ENCODE peak calls at places on chromosomes 5 and 9, in eight cellular contexts. One of them, this sample, is unnamed.

GRCh38 chr9:13083973-13084528 is 195.4 kb downstream of the MPDZ start:
- DNase-seq in A549: no peak
- DNase-seq in PC-3: peak
- DNase-seq in colonic mucosa: no peak
- DNase-seq in CD8-positive, alpha-beta memory T cell: no peak
- DNase-seq in fibroblast of the aortic adventitia: peak
- DNase-seq in HFF-Myc: peak
- DNase-seq in upper lobe of right lung: no peak
- DNase-seq in this sample: peak

GRCh38 chr5:170403675-170404074 is 14.5 kb upstream of the KCNMB1 start:
- DNase-seq in CD8-positive, alpha-beta memory T cell: no peak
- DNase-seq in HFF-Myc: no peak
- DNase-seq in PC-3: no peak
- DNase-seq in A549: no peak
- DNase-seq in upper lobe of right lung: no peak
- DNase-seq in colonic mucosa: no peak
- DNase-seq in fibroblast of the aortic adventitia: no peak
- DNase-seq in this sample: no peak

GRCh38 chr9:134379774-134380431 is 53.6 kb downstream of the RXRA start:
- DNase-seq in fibroblast of the aortic adventitia: no peak
- DNase-seq in PC-3: peak
- DNase-seq in CD8-positive, alpha-beta memory T cell: no peak
- DNase-seq in upper lobe of right lung: no peak
- DNase-seq in colonic mucosa: no peak
- DNase-seq in HFF-Myc: no peak
- DNase-seq in A549: peak
- DNase-seq in this sample: no peak

GRCh38 chr9:131037336-131038255 is 28.6 kb downstream of the LAMC3 start:
- DNase-seq in fibroblast of the aortic adventitia: no peak
- DNase-seq in A549: no peak
- DNase-seq in CD8-positive, alpha-beta memory T cell: no peak
- DNase-seq in colonic mucosa: no peak
- DNase-seq in PC-3: no peak
- DNase-seq in upper lobe of right lung: no peak
- DNase-seq in HFF-Myc: no peak
- DNase-seq in this sample: no peak

GRCh38 chr9:98869078-98869745 is 61.7 kb downstream of the GALNT12 start:
- DNase-seq in A549: no peak
- DNase-seq in PC-3: peak
- DNase-seq in CD8-positive, alpha-beta memory T cell: no peak
- DNase-seq in fibroblast of the aortic adventitia: no peak
- DNase-seq in colonic mucosa: no peak
- DNase-seq in upper lobe of right lung: no peak
- DNase-seq in HFF-Myc: no peak
- DNase-seq in this sample: no peak

GRCh38 chr5:17316973-17317459 is 99.6 kb downstream of the BASP1 start:
- DNase-seq in colonic mucosa: no peak
- DNase-seq in CD8-positive, alpha-beta memory T cell: no peak
- DNase-seq in fibroblast of the aortic adventitia: no peak
- DNase-seq in A549: no peak
- DNase-seq in PC-3: peak
- DNase-seq in HFF-Myc: no peak
- DNase-seq in upper lobe of right lung: no peak
- DNase-seq in this sample: peak

GRCh38 chr9:19551124-19551929 is 142.5 kb downstream of the ACER2 start:
- DNase-seq in A549: no peak
- DNase-seq in PC-3: no peak
- DNase-seq in HFF-Myc: no peak
- DNase-seq in colonic mucosa: no peak
- DNase-seq in upper lobe of right lung: no peak
- DNase-seq in CD8-positive, alpha-beta memory T cell: no peak
- DNase-seq in fibroblast of the aortic adventitia: peak
- DNase-seq in this sample: peak

GRCh38 chr5:140251527-140251973 is 51.4 kb downstream of the PFDN1 start:
- DNase-seq in HFF-Myc: peak
- DNase-seq in PC-3: peak
- DNase-seq in CD8-positive, alpha-beta memory T cell: peak
- DNase-seq in upper lobe of right lung: no peak
- DNase-seq in colonic mucosa: no peak
- DNase-seq in A549: peak
- DNase-seq in fibroblast of the aortic adventitia: peak
- DNase-seq in this sample: peak

GRCh38 chr9:78314953-78315870 is 18.3 kb downstream of the PSAT1 start:
- DNase-seq in A549: no peak
- DNase-seq in fibroblast of the aortic adventitia: peak
- DNase-seq in HFF-Myc: no peak
- DNase-seq in CD8-positive, alpha-beta memory T cell: no peak
- DNase-seq in colonic mucosa: no peak
- DNase-seq in upper lobe of right lung: no peak
- DNase-seq in PC-3: no peak
- DNase-seq in this sample: peak

GRCh38 chr9:89274838-89275237 is 36.2 kb upstream of the CKS2 start:
- DNase-seq in fibroblast of the aortic adventitia: peak
- DNase-seq in HFF-Myc: no peak
- DNase-seq in PC-3: no peak
- DNase-seq in colonic mucosa: no peak
- DNase-seq in A549: no peak
- DNase-seq in CD8-positive, alpha-beta memory T cell: no peak
- DNase-seq in upper lobe of right lung: no peak
- DNase-seq in this sample: no peak

GRCh38 chr5:169745441-169746146 is 108.5 kb downstream of the DOCK2 start:
- DNase-seq in PC-3: peak
- DNase-seq in HFF-Myc: no peak
- DNase-seq in colonic mucosa: no peak
- DNase-seq in CD8-positive, alpha-beta memory T cell: no peak
- DNase-seq in fibroblast of the aortic adventitia: peak
- DNase-seq in upper lobe of right lung: no peak
- DNase-seq in A549: no peak
- DNase-seq in this sample: peak

GRCh38 chr5:400282-401215 is 42.4 kb upstream of the EXOC3 start:
- DNase-seq in upper lobe of right lung: no peak
- DNase-seq in A549: no peak
- DNase-seq in CD8-positive, alpha-beta memory T cell: no peak
- DNase-seq in HFF-Myc: peak
- DNase-seq in colonic mucosa: peak
- DNase-seq in PC-3: peak
- DNase-seq in fibroblast of the aortic adventitia: peak
- DNase-seq in this sample: peak

GRCh38 chr5:148928141-148928540 is 101.7 kb downstream of the ADRB2 start:
- DNase-seq in fibroblast of the aortic adventitia: peak
- DNase-seq in PC-3: peak
- DNase-seq in CD8-positive, alpha-beta memory T cell: no peak
- DNase-seq in upper lobe of right lung: no peak
- DNase-seq in colonic mucosa: no peak
- DNase-seq in HFF-Myc: no peak
- DNase-seq in A549: no peak
- DNase-seq in this sample: peak

GRCh38 chr5:154191467-154192261 is 1.1 kb downstream of the GALNT10 start:
- DNase-seq in CD8-positive, alpha-beta memory T cell: no peak
- DNase-seq in HFF-Myc: no peak
- DNase-seq in upper lobe of right lung: no peak
- DNase-seq in colonic mucosa: no peak
- DNase-seq in A549: no peak
- DNase-seq in PC-3: no peak
- DNase-seq in fibroblast of the aortic adventitia: peak
- DNase-seq in this sample: no peak

GRCh38 chr5:154193636-154194035 is 3.1 kb downstream of the GALNT10 start:
- DNase-seq in colonic mucosa: no peak
- DNase-seq in upper lobe of right lung: no peak
- DNase-seq in A549: no peak
- DNase-seq in CD8-positive, alpha-beta memory T cell: no peak
- DNase-seq in PC-3: peak
- DNase-seq in HFF-Myc: no peak
- DNase-seq in fibroblast of the aortic adventitia: no peak
- DNase-seq in this sample: no peak

GRCh38 chr5:154190652-154191304 is at the start of gene GALNT10:
- DNase-seq in A549: peak
- DNase-seq in fibroblast of the aortic adventitia: peak
- DNase-seq in PC-3: peak
- DNase-seq in upper lobe of right lung: peak
- DNase-seq in colonic mucosa: peak
- DNase-seq in HFF-Myc: no peak
- DNase-seq in CD8-positive, alpha-beta memory T cell: peak
- DNase-seq in this sample: peak

GRCh38 chr5:154194348-154195329 is 4.1 kb downstream of the GALNT10 start:
- DNase-seq in PC-3: peak
- DNase-seq in colonic mucosa: no peak
- DNase-seq in HFF-Myc: no peak
- DNase-seq in CD8-positive, alpha-beta memory T cell: no peak
- DNase-seq in fibroblast of the aortic adventitia: peak
- DNase-seq in A549: no peak
- DNase-seq in upper lobe of right lung: no peak
- DNase-seq in this sample: peak

DNA sequence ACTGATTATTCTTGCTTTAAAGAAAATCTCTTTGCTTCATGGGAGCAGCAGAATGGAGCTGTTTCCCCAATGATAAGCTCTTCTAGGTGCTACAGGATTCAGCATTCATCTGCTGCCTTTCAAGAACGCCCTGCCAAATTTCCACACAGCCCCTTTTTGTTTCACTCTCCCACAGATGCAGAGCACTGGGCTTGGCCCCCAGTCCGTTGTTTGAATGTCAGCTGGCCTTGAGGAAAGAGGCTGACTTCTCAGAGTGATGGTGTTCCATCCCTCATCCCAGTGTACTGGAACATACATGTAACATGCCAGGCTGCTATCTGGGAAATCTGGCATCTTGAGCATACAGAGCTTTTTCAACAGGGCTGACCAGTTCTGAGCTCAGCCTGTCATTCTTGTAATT is 2.6 kb downstream of the GALNT10 start:
- DNase-seq in upper lobe of right lung: no peak
- DNase-seq in CD8-positive, alpha-beta memory T cell: no peak
- DNase-seq in colonic mucosa: no peak
- DNase-seq in A549: no peak
- DNase-seq in PC-3: no peak
- DNase-seq in fibroblast of the aortic adventitia: no peak
- DNase-seq in HFF-Myc: no peak
- DNase-seq in this sample: no peak
- H3K4me3 ChIP-seq in upper lobe of right lung: no peak
- H3K4me3 ChIP-seq in CD8-positive, alpha-beta memory T cell: no peak
- H3K4me3 ChIP-seq in colonic mucosa: no peak
- H3K4me3 ChIP-seq in A549: no peak
- H3K4me3 ChIP-seq in PC-3: peak
- H3K4me3 ChIP-seq in fibroblast of the aortic adventitia: peak
- H3K4me3 ChIP-seq in HFF-Myc: no peak
- H3K4me3 ChIP-seq in this sample: no peak

GRCh38 chr5:174725261-174725990 is 1.0 kb downstream of the MSX2 start:
- DNase-seq in fibroblast of the aortic adventitia: no peak
- DNase-seq in A549: no peak
- DNase-seq in PC-3: no peak
- DNase-seq in upper lobe of right lung: no peak
- DNase-seq in colonic mucosa: no peak
- DNase-seq in CD8-positive, alpha-beta memory T cell: no peak
- DNase-seq in HFF-Myc: no peak
- DNase-seq in this sample: no peak
- H3K4me3 ChIP-seq in fibroblast of the aortic adventitia: peak
- H3K4me3 ChIP-seq in A549: peak
- H3K4me3 ChIP-seq in PC-3: peak
- H3K4me3 ChIP-seq in upper lobe of right lung: peak
- H3K4me3 ChIP-seq in colonic mucosa: peak
- H3K4me3 ChIP-seq in CD8-positive, alpha-beta memory T cell: no peak
- H3K4me3 ChIP-seq in HFF-Myc: peak
- H3K4me3 ChIP-seq in this sample: peak

DNA sequence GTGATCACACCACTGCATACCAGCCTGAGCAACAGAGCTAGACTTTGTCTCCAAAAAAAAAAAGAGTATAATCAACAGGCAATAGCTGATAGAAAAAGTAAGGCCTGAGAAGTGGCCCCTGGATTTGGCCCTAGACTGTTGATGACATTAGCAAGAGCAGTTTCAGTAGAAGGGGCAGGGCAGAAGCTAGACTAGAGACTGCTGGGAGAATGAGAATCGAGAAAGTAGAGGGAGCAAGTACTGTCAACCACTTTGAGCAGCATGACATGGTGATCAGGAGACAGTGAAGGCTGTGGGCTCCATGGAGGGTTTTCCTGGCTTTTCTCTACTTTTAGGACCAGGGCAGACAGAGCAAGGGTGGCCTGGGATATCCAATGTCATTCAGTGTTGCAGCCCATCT is 34.9 kb upstream of the B4GALT1 start:
- DNase-seq in colonic mucosa: no peak
- DNase-seq in A549: no peak
- DNase-seq in HFF-Myc: no peak
- DNase-seq in fibroblast of the aortic adventitia: no peak
- DNase-seq in PC-3: no peak
- DNase-seq in CD8-positive, alpha-beta memory T cell: no peak
- DNase-seq in upper lobe of right lung: no peak
- DNase-seq in this sample: no peak
- H3K4me3 ChIP-seq in colonic mucosa: no peak
- H3K4me3 ChIP-seq in A549: no peak
- H3K4me3 ChIP-seq in HFF-Myc: no peak
- H3K4me3 ChIP-seq in fibroblast of the aortic adventitia: no peak
- H3K4me3 ChIP-seq in PC-3: no peak
- H3K4me3 ChIP-seq in CD8-positive, alpha-beta memory T cell: no peak
- H3K4me3 ChIP-seq in upper lobe of right lung: no peak
- H3K4me3 ChIP-seq in this sample: no peak

GRCh38 chr5:51378415-51378777 is 4.9 kb upstream of the ISL1 start:
- DNase-seq in A549: no peak
- DNase-seq in colonic mucosa: no peak
- DNase-seq in PC-3: no peak
- DNase-seq in fibroblast of the aortic adventitia: no peak
- DNase-seq in CD8-positive, alpha-beta memory T cell: no peak
- DNase-seq in upper lobe of right lung: no peak
- DNase-seq in HFF-Myc: no peak
- DNase-seq in this sample: no peak
- H3K4me3 ChIP-seq in A549: no peak
- H3K4me3 ChIP-seq in colonic mucosa: no peak
- H3K4me3 ChIP-seq in PC-3: peak
- H3K4me3 ChIP-seq in fibroblast of the aortic adventitia: peak
- H3K4me3 ChIP-seq in CD8-positive, alpha-beta memory T cell: no peak
- H3K4me3 ChIP-seq in upper lobe of right lung: no peak
- H3K4me3 ChIP-seq in HFF-Myc: peak
- H3K4me3 ChIP-seq in this sample: peak

GRCh38 chr5:53479656-53480473 is 564 bp upstream of the FST start:
- DNase-seq in fibroblast of the aortic adventitia: peak
- DNase-seq in A549: peak
- DNase-seq in colonic mucosa: peak
- DNase-seq in upper lobe of right lung: peak
- DNase-seq in CD8-positive, alpha-beta memory T cell: peak
- DNase-seq in HFF-Myc: no peak
- DNase-seq in PC-3: peak
- DNase-seq in this sample: peak

GRCh38 chr5:53480474-53481353 is at the start of gene FST:
- DNase-seq in HFF-Myc: no peak
- DNase-seq in A549: peak
- DNase-seq in upper lobe of right lung: peak
- DNase-seq in CD8-positive, alpha-beta memory T cell: no peak
- DNase-seq in colonic mucosa: peak
- DNase-seq in fibroblast of the aortic adventitia: peak
- DNase-seq in PC-3: no peak
- DNase-seq in this sample: peak

GRCh38 chr5:53481887-53482716 is 1.7 kb downstream of the FST start:
- DNase-seq in colonic mucosa: peak
- DNase-seq in A549: peak
- DNase-seq in PC-3: no peak
- DNase-seq in fibroblast of the aortic adventitia: peak
- DNase-seq in upper lobe of right lung: peak
- DNase-seq in HFF-Myc: no peak
- DNase-seq in CD8-positive, alpha-beta memory T cell: peak
- DNase-seq in this sample: peak

GRCh38 chr5:53481354-53481886 is 991 bp downstream of the FST start:
- DNase-seq in PC-3: no peak
- DNase-seq in CD8-positive, alpha-beta memory T cell: no peak
- DNase-seq in HFF-Myc: no peak
- DNase-seq in A549: no peak
- DNase-seq in upper lobe of right lung: no peak
- DNase-seq in fibroblast of the aortic adventitia: peak
- DNase-seq in colonic mucosa: no peak
- DNase-seq in this sample: no peak

GRCh38 chr5:53482717-53483638 is 2.5 kb downstream of the FST start:
- DNase-seq in CD8-positive, alpha-beta memory T cell: no peak
- DNase-seq in HFF-Myc: no peak
- DNase-seq in A549: no peak
- DNase-seq in colonic mucosa: peak
- DNase-seq in PC-3: no peak
- DNase-seq in upper lobe of right lung: peak
- DNase-seq in fibroblast of the aortic adventitia: peak
- DNase-seq in this sample: peak
- H3K4me3 ChIP-seq in CD8-positive, alpha-beta memory T cell: peak
- H3K4me3 ChIP-seq in HFF-Myc: peak
- H3K4me3 ChIP-seq in A549: peak
- H3K4me3 ChIP-seq in colonic mucosa: peak
- H3K4me3 ChIP-seq in PC-3: peak
- H3K4me3 ChIP-seq in upper lobe of right lung: peak
- H3K4me3 ChIP-seq in fibroblast of the aortic adventitia: peak
- H3K4me3 ChIP-seq in this sample: peak